ENCODE peak calls at places on chromosomes 3 and 15, in four cellular contexts. One of them, this sample, is unnamed.

GRCh38 chr15:89361451-89362202 is 27.0 kb upstream of the POLG start:
- DNase-seq in right lobe of liver: peak; percentile 67
- DNase-seq in CD8-positive, alpha-beta memory T cell: peak; percentile 59
- DNase-seq in breast epithelium: peak; percentile 63
- DNase-seq in this sample: no peak

GRCh38 chr3:56424357-56424756 is 43.9 kb downstream of the ERC2 start:
- DNase-seq in right lobe of liver: no peak
- DNase-seq in CD8-positive, alpha-beta memory T cell: no peak
- DNase-seq in breast epithelium: no peak
- DNase-seq in this sample: no peak

GRCh38 chr15:72751751-72752455 is 31.7 kb downstream of the ADPGK start:
- DNase-seq in right lobe of liver: no peak
- DNase-seq in CD8-positive, alpha-beta memory T cell: no peak
- DNase-seq in breast epithelium: no peak
- DNase-seq in this sample: no peak

GRCh38 chr3:172303941-172304558 is 144.2 kb downstream of the GHSR start:
- DNase-seq in right lobe of liver: no peak
- DNase-seq in CD8-positive, alpha-beta memory T cell: no peak
- DNase-seq in breast epithelium: no peak
- DNase-seq in this sample: no peak

GRCh38 chr15:43769584-43770228 is 7.1 kb downstream of the ELL3 start:
- DNase-seq in right lobe of liver: no peak
- DNase-seq in CD8-positive, alpha-beta memory T cell: peak; percentile 53
- DNase-seq in breast epithelium: no peak
- DNase-seq in this sample: no peak

GRCh38 chr15:77732514-77733335 is 100.0 kb upstream of the LINGO1 start:
- DNase-seq in right lobe of liver: no peak
- DNase-seq in CD8-positive, alpha-beta memory T cell: no peak
- DNase-seq in breast epithelium: no peak
- DNase-seq in this sample: no peak

GRCh38 chr3:77189684-77190083 is 149.8 kb downstream of the ROBO2 start:
- DNase-seq in right lobe of liver: no peak
- DNase-seq in CD8-positive, alpha-beta memory T cell: no peak
- DNase-seq in breast epithelium: no peak
- DNase-seq in this sample: no peak

GRCh38 chr3:24410861-24411260 is 83.8 kb downstream of the THRB start:
- DNase-seq in right lobe of liver: peak; percentile 55
- DNase-seq in CD8-positive, alpha-beta memory T cell: no peak
- DNase-seq in breast epithelium: no peak
- DNase-seq in this sample: no peak

GRCh38 chr3:139732729-139733128 is 55.0 kb upstream of the NMNAT3 start:
- DNase-seq in right lobe of liver: no peak
- DNase-seq in CD8-positive, alpha-beta memory T cell: no peak
- DNase-seq in breast epithelium: no peak
- DNase-seq in this sample: no peak

GRCh38 chr3:25455316-25456232 is 27.5 kb downstream of the RARB start:
- DNase-seq in right lobe of liver: no peak
- DNase-seq in CD8-positive, alpha-beta memory T cell: no peak
- DNase-seq in breast epithelium: no peak
- DNase-seq in this sample: no peak

GRCh38 chr3:54188176-54188791 is 65.9 kb downstream of the CACNA2D3 start:
- DNase-seq in right lobe of liver: peak; percentile 48
- DNase-seq in CD8-positive, alpha-beta memory T cell: peak; percentile 2
- DNase-seq in breast epithelium: no peak
- DNase-seq in this sample: no peak

GRCh38 chr3:150230037-150230436 is 178.1 kb upstream of the TSC22D2 start:
- DNase-seq in right lobe of liver: no peak
- DNase-seq in CD8-positive, alpha-beta memory T cell: no peak
- DNase-seq in breast epithelium: no peak
- DNase-seq in this sample: no peak

GRCh38 chr3:152595975-152596832 is 238.7 kb upstream of the P2RY1 start:
- DNase-seq in right lobe of liver: peak; percentile 71
- DNase-seq in CD8-positive, alpha-beta memory T cell: peak; percentile 19
- DNase-seq in breast epithelium: no peak
- DNase-seq in this sample: no peak

GRCh38 chr3:160616721-160617120 is 51.4 kb upstream of the KPNA4 start:
- DNase-seq in right lobe of liver: no peak
- DNase-seq in CD8-positive, alpha-beta memory T cell: no peak
- DNase-seq in breast epithelium: no peak
- DNase-seq in this sample: no peak

GRCh38 chr15:61639491-61639890 is 410.4 kb upstream of the RORA start:
- DNase-seq in right lobe of liver: no peak
- DNase-seq in CD8-positive, alpha-beta memory T cell: no peak
- DNase-seq in breast epithelium: no peak
- DNase-seq in this sample: no peak

GRCh38 chr3:59245879-59246501 is 196.2 kb upstream of the CFAP20DC start:
- DNase-seq in right lobe of liver: no peak
- DNase-seq in CD8-positive, alpha-beta memory T cell: no peak
- DNase-seq in breast epithelium: no peak
- DNase-seq in this sample: no peak

GRCh38 chr15:81950841-81951414 is 94.9 kb downstream of the MEX3B start:
- DNase-seq in right lobe of liver: no peak
- DNase-seq in CD8-positive, alpha-beta memory T cell: no peak
- DNase-seq in breast epithelium: no peak
- DNase-seq in this sample: no peak

GRCh38 chr3:21049368-21050062 is 701.5 kb downstream of the ZNF385D start:
- DNase-seq in right lobe of liver: no peak
- DNase-seq in CD8-positive, alpha-beta memory T cell: no peak
- DNase-seq in breast epithelium: no peak
- DNase-seq in this sample: no peak

GRCh38 chr3:156676467-156677119 is 2.2 kb downstream of the TIPARP start:
- DNase-seq in right lobe of liver: no peak
- DNase-seq in CD8-positive, alpha-beta memory T cell: no peak
- DNase-seq in breast epithelium: no peak
- DNase-seq in this sample: no peak

GRCh38 chr15:66004618-66005262 is 135.4 kb downstream of the RAB11A start:
- DNase-seq in right lobe of liver: no peak
- DNase-seq in CD8-positive, alpha-beta memory T cell: no peak
- DNase-seq in breast epithelium: no peak
- DNase-seq in this sample: no peak

GRCh38 chr3:61669203-61669602 is 107.8 kb downstream of the PTPRG start:
- DNase-seq in right lobe of liver: no peak
- DNase-seq in CD8-positive, alpha-beta memory T cell: no peak
- DNase-seq in breast epithelium: no peak
- DNase-seq in this sample: no peak

GRCh38 chr3:61666032-61666431 is 104.7 kb downstream of the PTPRG start:
- DNase-seq in right lobe of liver: no peak
- DNase-seq in CD8-positive, alpha-beta memory T cell: no peak
- DNase-seq in breast epithelium: no peak
- DNase-seq in this sample: no peak

GRCh38 chr3:61666615-61667320 is 105.4 kb downstream of the PTPRG start:
- DNase-seq in right lobe of liver: no peak
- DNase-seq in CD8-positive, alpha-beta memory T cell: no peak
- DNase-seq in breast epithelium: no peak
- DNase-seq in this sample: no peak

GRCh38 chr3:61668317-61668864 is 107.0 kb downstream of the PTPRG start:
- DNase-seq in right lobe of liver: no peak
- DNase-seq in CD8-positive, alpha-beta memory T cell: no peak
- DNase-seq in breast epithelium: no peak
- DNase-seq in this sample: no peak

GRCh38 chr3:61667417-61668213 is 106.2 kb downstream of the PTPRG start:
- DNase-seq in right lobe of liver: peak; percentile 46
- DNase-seq in CD8-positive, alpha-beta memory T cell: no peak
- DNase-seq in breast epithelium: no peak
- DNase-seq in this sample: no peak
- H3K4me1 ChIP-seq in right lobe of liver: no peaks in the 10 kb centered on the region
- H3K4me1 ChIP-seq in CD8-positive, alpha-beta memory T cell: no peaks in the 10 kb centered on the region
- H3K4me1 ChIP-seq in breast epithelium: no peaks in the 10 kb centered on the region
- H3K4me1 ChIP-seq in this sample: peaks cover 13% of the 10 kb centered on the region

GRCh38 chr3:13069495-13069894 is 3.7 kb downstream of the IQSEC1 start:
- DNase-seq in right lobe of liver: no peak
- DNase-seq in CD8-positive, alpha-beta memory T cell: peak; percentile 39
- DNase-seq in breast epithelium: no peak
- DNase-seq in this sample: no peak
- H3K27ac ChIP-seq in right lobe of liver: no peak overlapping the region
- H3K27ac ChIP-seq in CD8-positive, alpha-beta memory T cell: peak overlapping the region; percentile 27
- H3K27ac ChIP-seq in breast epithelium: no peak overlapping the region
- H3K27ac ChIP-seq in this sample: no peak overlapping the region

GRCh38 chr3:66255865-66256264 is 35.1 kb downstream of the SLC25A26 start:
- DNase-seq in right lobe of liver: no peak
- DNase-seq in CD8-positive, alpha-beta memory T cell: no peak
- DNase-seq in breast epithelium: no peak
- DNase-seq in this sample: no peak
- H3K4me1 ChIP-seq in right lobe of liver: no peaks in the 10 kb centered on the region
- H3K4me1 ChIP-seq in CD8-positive, alpha-beta memory T cell: no peaks in the 10 kb centered on the region
- H3K4me1 ChIP-seq in breast epithelium: no peaks in the 10 kb centered on the region
- H3K4me1 ChIP-seq in this sample: no peaks in the 10 kb centered on the region

GRCh38 chr15:92196342-92196741 is 197.3 kb upstream of the ST8SIA2 start:
- DNase-seq in right lobe of liver: no peak
- DNase-seq in CD8-positive, alpha-beta memory T cell: no peak
- DNase-seq in breast epithelium: no peak
- DNase-seq in this sample: no peak
- H3K27ac ChIP-seq in right lobe of liver: no peak overlapping the region
- H3K27ac ChIP-seq in CD8-positive, alpha-beta memory T cell: no peak overlapping the region
- H3K27ac ChIP-seq in breast epithelium: no peak overlapping the region
- H3K27ac ChIP-seq in this sample: no peak overlapping the region

DNA sequence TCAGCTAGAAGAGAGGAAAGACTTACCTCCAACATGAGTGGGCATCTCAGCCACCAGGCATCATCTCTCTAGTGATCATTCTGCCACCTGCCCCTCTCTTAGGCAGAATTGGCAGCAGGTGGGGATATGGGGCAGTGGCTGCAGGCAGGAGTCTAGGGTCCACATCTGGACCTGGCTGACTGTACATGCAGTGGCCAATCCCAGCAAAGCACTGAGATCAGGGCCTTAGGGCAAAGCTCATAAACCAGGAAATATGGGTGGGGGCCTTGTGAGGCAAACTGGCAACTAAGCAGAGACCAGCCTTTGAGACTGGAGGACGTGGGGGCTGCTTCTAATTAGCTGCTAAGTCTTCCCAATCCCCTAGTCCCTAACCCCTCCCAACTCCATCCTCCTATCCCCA is 12.9 kb downstream of the POMGNT2 start:
- DNase-seq in right lobe of liver: no peak
- DNase-seq in CD8-positive, alpha-beta memory T cell: no peak
- DNase-seq in breast epithelium: no peak
- DNase-seq in this sample: no peak
- H3K4me1 ChIP-seq in right lobe of liver: no peaks in the 10 kb centered on the region
- H3K4me1 ChIP-seq in CD8-positive, alpha-beta memory T cell: no peaks in the 10 kb centered on the region
- H3K4me1 ChIP-seq in breast epithelium: no peaks in the 10 kb centered on the region
- H3K4me1 ChIP-seq in this sample: no peaks in the 10 kb centered on the region

GRCh38 chr3:45453083-45453482 is 64.7 kb downstream of the LARS2 start:
- DNase-seq in right lobe of liver: no peak
- DNase-seq in CD8-positive, alpha-beta memory T cell: no peak
- DNase-seq in breast epithelium: no peak
- DNase-seq in this sample: no peak
- H3K27ac ChIP-seq in right lobe of liver: no peak overlapping the region
- H3K27ac ChIP-seq in CD8-positive, alpha-beta memory T cell: no peak overlapping the region
- H3K27ac ChIP-seq in breast epithelium: no peak overlapping the region
- H3K27ac ChIP-seq in this sample: no peak overlapping the region

GRCh38 chr3:45608296-45608695 is 13.7 kb downstream of the LIMD1 start:
- DNase-seq in right lobe of liver: no peak
- DNase-seq in CD8-positive, alpha-beta memory T cell: no peak
- DNase-seq in breast epithelium: no peak
- DNase-seq in this sample: no peak

GRCh38 chr3:45606991-45607712 is 12.6 kb downstream of the LIMD1 start:
- DNase-seq in right lobe of liver: no peak
- DNase-seq in CD8-positive, alpha-beta memory T cell: no peak
- DNase-seq in breast epithelium: no peak
- DNase-seq in this sample: no peak

GRCh38 chr3:45606003-45606402 is 11.5 kb downstream of the LIMD1 start:
- DNase-seq in right lobe of liver: no peak
- DNase-seq in CD8-positive, alpha-beta memory T cell: no peak
- DNase-seq in breast epithelium: no peak
- DNase-seq in this sample: no peak

GRCh38 chr3:45608885-45609284 is 14.3 kb downstream of the LIMD1 start:
- DNase-seq in right lobe of liver: no peak
- DNase-seq in CD8-positive, alpha-beta memory T cell: no peak
- DNase-seq in breast epithelium: no peak
- DNase-seq in this sample: no peak

GRCh38 chr3:45607790-45608189 is 13.2 kb downstream of the LIMD1 start:
- DNase-seq in right lobe of liver: no peak
- DNase-seq in CD8-positive, alpha-beta memory T cell: no peak
- DNase-seq in breast epithelium: no peak
- DNase-seq in this sample: no peak
- H3K4me1 ChIP-seq in right lobe of liver: no peaks in the 10 kb centered on the region
- H3K4me1 ChIP-seq in CD8-positive, alpha-beta memory T cell: no peaks in the 10 kb centered on the region
- H3K4me1 ChIP-seq in breast epithelium: peaks cover 18% of the 10 kb centered on the region
- H3K4me1 ChIP-seq in this sample: peaks cover 14% of the 10 kb centered on the region

GRCh38 chr3:58236527-58237237 is 910 bp upstream of the ABHD6 start:
- DNase-seq in right lobe of liver: peak; percentile 53
- DNase-seq in CD8-positive, alpha-beta memory T cell: no peak
- DNase-seq in breast epithelium: no peak
- DNase-seq in this sample: no peak
- H3K27ac ChIP-seq in right lobe of liver: peak overlapping the region; percentile 75
- H3K27ac ChIP-seq in CD8-positive, alpha-beta memory T cell: peak overlapping the region; percentile 44
- H3K27ac ChIP-seq in breast epithelium: peak overlapping the region; percentile 82
- H3K27ac ChIP-seq in this sample: no peak overlapping the region

GRCh38 chr3:71012971-71013370 is 570.6 kb downstream of the FOXP1 start:
- DNase-seq in right lobe of liver: no peak
- DNase-seq in CD8-positive, alpha-beta memory T cell: no peak
- DNase-seq in breast epithelium: no peak
- DNase-seq in this sample: no peak

GRCh38 chr3:71008350-71008923 is 575.1 kb downstream of the FOXP1 start:
- DNase-seq in right lobe of liver: no peak
- DNase-seq in CD8-positive, alpha-beta memory T cell: peak; percentile 20
- DNase-seq in breast epithelium: no peak
- DNase-seq in this sample: no peak

GRCh38 chr3:71010731-71011455 is 572.6 kb downstream of the FOXP1 start:
- DNase-seq in right lobe of liver: no peak
- DNase-seq in CD8-positive, alpha-beta memory T cell: peak; percentile 77
- DNase-seq in breast epithelium: no peak
- DNase-seq in this sample: no peak

GRCh38 chr3:71016141-71016845 is 567.2 kb downstream of the FOXP1 start:
- DNase-seq in right lobe of liver: no peak
- DNase-seq in CD8-positive, alpha-beta memory T cell: no peak
- DNase-seq in breast epithelium: no peak
- DNase-seq in this sample: no peak

GRCh38 chr3:71011565-71012287 is 571.8 kb downstream of the FOXP1 start:
- DNase-seq in right lobe of liver: no peak
- DNase-seq in CD8-positive, alpha-beta memory T cell: no peak
- DNase-seq in breast epithelium: no peak
- DNase-seq in this sample: no peak
- H3K4me1 ChIP-seq in right lobe of liver: no peaks in the 10 kb centered on the region
- H3K4me1 ChIP-seq in CD8-positive, alpha-beta memory T cell: peaks cover 65% of the 10 kb centered on the region
- H3K4me1 ChIP-seq in breast epithelium: peaks cover 5% of the 10 kb centered on the region
- H3K4me1 ChIP-seq in this sample: peaks cover 43% of the 10 kb centered on the region

This sample was measured in RWPE2.